ENCODE peak calls at places on chromosome 22, in four cellular contexts. D is HepG2, L is GM12878, A is SK-N-SH. F is an unnamed sample.

GRCh38 chr22:49297286-49297870 is 530.3 kb downstream of the BRD1 start:
- DNase-seq in L (no peak), A (no peak), D (no peak), F (no peak)

GRCh38 chr22:38953577-38954413 is 3.6 kb upstream of the APOBEC3A start:
- DNase-seq in L (peak; percentile 85), A (no peak), D (no peak), F (no peak)

GRCh38 chr22:42296381-42296853 is 26.0 kb upstream of the TCF20 start:
- DNase-seq in L (no peak), D (no peak), A (peak; percentile 90), F (no peak)

GRCh38 chr22:25146311-25146710 is 53.3 kb upstream of the CRYBB3 start:
- DNase-seq in A (no peak), L (no peak), D (no peak), F (no peak)

GRCh38 chr22:22036588-22036987 is 54.0 kb upstream of the TOP3B start:
- DNase-seq in A (no peak), L (no peak), D (no peak), F (no peak)

GRCh38 chr22:25489947-25490346 is 74.5 kb upstream of the GRK3 start:
- DNase-seq in L (no peak), D (no peak), A (no peak), F (no peak)

GRCh38 chr22:29885610-29886009 is 2.6 kb downstream of the MTMR3 start:
- DNase-seq in L (no peak), D (no peak), A (no peak), F (no peak)

GRCh38 chr22:50218153-50218995 is 17.6 kb downstream of the SELENOO start:
- DNase-seq in A (no peak), L (no peak), D (no peak), F (no peak)

GRCh38 chr22:42997577-42997976 is 17.4 kb downstream of the PACSIN2 start:
- DNase-seq in L (no peak), D (no peak), A (no peak), F (no peak)

GRCh38 chr22:22450343-22450839 is 58.2 kb downstream of the ZNF280B start:
- DNase-seq in A (no peak), D (no peak), L (peak; percentile 55), F (no peak)

GRCh38 chr22:29200901-29201300 is 4.8 kb upstream of the EMID1 start:
- DNase-seq in A (no peak), L (no peak), D (no peak), F (no peak)

GRCh38 chr22:41308054-41308453 is 6.7 kb downstream of the ZC3H7B start:
- DNase-seq in A (no peak), L (no peak), D (no peak), F (no peak)

GRCh38 chr22:37905534-37906363 is at the start of gene MICALL1:
- DNase-seq in A (peak; percentile 95), L (no peak), D (no peak), F (peak; percentile 84)

GRCh38 chr22:25766418-25766817 is 24.4 kb downstream of the MYO18B start:
- DNase-seq in L (no peak), A (no peak), D (no peak), F (no peak)

GRCh38 chr22:37777122-37777687 is 30.5 kb upstream of the GCAT start:
- DNase-seq in L (peak; percentile 74), A (no peak), D (peak; percentile 21), F (no peak)

GRCh38 chr22:18078329-18079041 is 695 bp downstream of the PEX26 start:
- DNase-seq in A (peak; percentile 63), L (no peak), D (peak; percentile 34), F (peak; percentile 62)

GRCh38 chr22:45429921-45430775 is 16.7 kb downstream of the RIBC2 start:
- DNase-seq in L (no peak), D (no peak), A (peak; percentile 19), F (no peak)

GRCh38 chr22:40392618-40393017 is 22.2 kb downstream of the SGSM3 start:
- DNase-seq in D (no peak), L (no peak), A (no peak), F (no peak)

GRCh38 chr22:25153961-25154685 is 45.5 kb upstream of the CRYBB3 start:
- DNase-seq in D (peak; percentile 36), L (no peak), A (peak; percentile 57), F (no peak)

GRCh38 chr22:28829358-28830181 is 29.2 kb upstream of the XBP1 start:
- DNase-seq in L (no peak), A (peak; percentile 77), D (peak; percentile 92), F (peak; percentile 25)

GRCh38 chr22:40631925-40632324 is 4.6 kb downstream of the MRTFA start:
- DNase-seq in D (no peak), L (no peak), A (no peak), F (no peak)

GRCh38 chr22:44213489-44214043 is 32.8 kb downstream of the PARVG start:
- DNase-seq in L (no peak), D (no peak), A (no peak), F (no peak)

GRCh38 chr22:45966320-45966891 is 10.6 kb downstream of the WNT7B start:
- DNase-seq in L (no peak), A (no peak), D (no peak), F (no peak)

GRCh38 chr22:47355776-47356432 is 593.5 kb downstream of the TBC1D22A start:
- DNase-seq in D (no peak), L (no peak), A (no peak), F (no peak)

GRCh38 chr22:47351836-47352579 is 589.6 kb downstream of the TBC1D22A start:
- DNase-seq in L (no peak), D (no peak), A (no peak), F (no peak)

GRCh38 chr22:47355388-47355725 is 592.9 kb downstream of the TBC1D22A start:
- DNase-seq in D (no peak), L (no peak), A (no peak), F (no peak)

GRCh38 chr22:47354668-47355387 is 592.4 kb downstream of the TBC1D22A start:
- DNase-seq in A (no peak), L (no peak), D (no peak), F (no peak)

GRCh38 chr22:47352920-47353700 is 590.7 kb downstream of the TBC1D22A start:
- DNase-seq in D (no peak), A (no peak), L (no peak), F (no peak)
- TF ChIP-seq JUND in D (no peak), A (no peak), L (no peak), F (no peak)

DNA sequence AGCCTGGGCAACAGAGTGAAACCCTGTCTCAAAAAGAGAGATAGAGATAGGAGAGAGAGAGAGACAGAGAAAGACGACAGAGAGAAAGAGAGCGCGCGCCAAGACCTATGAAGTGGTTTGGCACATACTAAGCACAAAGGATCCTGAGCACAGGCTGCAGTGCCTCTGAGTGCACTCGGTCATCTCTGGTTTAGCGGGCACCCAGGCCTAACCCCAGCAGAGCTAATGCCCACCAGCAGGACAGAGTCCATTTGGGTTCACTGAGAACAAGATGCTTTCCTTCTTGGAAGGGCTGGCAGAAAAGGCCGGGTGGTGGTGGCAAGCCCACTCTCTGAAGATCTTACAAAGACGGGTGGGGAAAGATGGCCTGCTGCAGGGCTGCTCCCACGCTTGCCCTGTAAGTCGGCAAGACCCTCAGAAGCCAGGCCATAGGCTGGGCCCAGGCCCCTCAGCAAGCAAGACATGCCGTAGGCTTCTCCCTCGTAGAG is 3.3 kb downstream of the SCARF2 start:
- DNase-seq in A (no peak), L (no peak), D (no peak), F (no peak)
- TF ChIP-seq RFX5 in A (no peak), L (no peak), D (no peak), F (no peak)

DNA sequence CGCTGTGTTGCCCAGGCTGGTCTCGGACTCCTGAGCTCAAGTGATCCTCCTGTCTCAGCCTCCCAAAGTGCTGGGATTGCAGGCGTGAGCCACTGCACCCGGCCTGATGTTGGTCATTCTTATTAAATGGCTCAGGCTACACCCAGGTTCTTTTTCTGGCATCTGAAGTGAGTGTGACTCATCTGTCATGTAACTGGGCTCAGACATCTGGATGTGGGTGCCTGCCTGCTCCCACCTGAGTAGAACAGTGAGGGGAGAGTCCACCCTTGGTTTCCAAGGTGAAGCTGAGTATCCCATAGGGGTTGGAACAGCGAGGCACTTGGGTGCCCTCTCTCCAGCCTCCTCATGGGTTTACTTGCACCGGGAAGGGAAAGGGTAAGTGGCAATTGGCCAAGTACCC is 36.7 kb upstream of the EIF3D start:
- DNase-seq in D (no peak), A (no peak), L (no peak), F (no peak)
- TF ChIP-seq JUND in D (no peak), A (no peak), L (no peak), F (no peak)

DNA sequence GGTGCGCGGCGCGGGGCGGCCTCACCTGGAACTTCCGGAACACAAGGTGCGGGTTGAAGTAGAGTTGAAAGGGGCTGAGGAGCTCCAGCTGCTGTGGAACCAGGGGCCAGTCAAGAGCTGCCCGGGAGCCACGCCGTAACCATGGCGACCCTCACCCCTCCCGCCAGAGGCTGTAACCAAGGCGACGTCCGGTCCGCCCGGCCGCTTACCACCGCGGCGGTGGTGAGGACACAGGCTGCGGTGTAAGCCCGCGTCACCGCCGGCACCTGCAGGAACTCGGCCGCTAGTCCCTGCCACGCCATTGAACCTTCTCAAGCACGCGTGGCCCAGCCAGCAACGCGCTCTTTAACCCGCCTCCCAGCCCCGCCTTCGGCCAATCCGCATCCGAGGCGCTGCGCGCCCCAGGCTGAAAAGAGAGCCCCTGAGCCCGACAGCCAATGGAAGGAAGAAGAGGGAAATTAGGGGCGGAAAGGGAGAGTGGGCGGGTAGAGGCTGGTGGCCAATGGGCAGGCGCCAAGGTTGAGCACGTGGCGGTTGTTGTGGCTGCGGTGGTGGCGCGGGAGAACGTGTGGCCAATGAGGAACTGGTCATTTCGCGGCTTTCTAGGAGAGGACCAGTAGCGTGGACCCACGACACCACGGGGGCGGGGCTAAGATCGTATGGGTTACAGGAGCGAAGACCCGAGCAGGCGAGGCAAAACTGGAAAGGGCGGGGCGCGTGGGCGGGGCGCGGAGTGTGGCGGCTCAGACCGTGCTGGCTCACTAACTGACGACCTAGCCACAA is at the start of gene DERL3:
- DNase-seq in L (peak; percentile 98), A (peak; percentile 41), D (no peak), F (peak; percentile 91)
- TF ChIP-seq RFX5 in L (peak; percentile 91), A (no peak), D (no peak), F (no peak)

F was measured in H1.